ENCODE peak calls at places on chromosome 10, in seven cellular contexts. P is stimulated activated CD4-positive, alpha-beta T cell treated with anti-CD3 and anti-CD28 coated beads, Interleukin-2, amount 100 ng/mL, for 48 hours; L is left ventricle myocardium inferior; S is ACHN; O is CD4-positive, CD25-positive, alpha-beta regulatory T cell; E is Panc1; M is AG08396. G is an unnamed sample.

GRCh38 chr10:3778708-3779108 is 6.3 kb downstream of the KLF6 start:
- DNase-seq in P (no peak), L (no peak), S (no peak), O (no peak), E (no peak), M (no peak), G (no peak)

GRCh38 chr10:17512341-17513001 is 58.1 kb upstream of the ST8SIA6 start:
- DNase-seq in P (no peak), L (peak), S (peak), O (no peak), E (peak), M (peak), G (peak)

GRCh38 chr10:5964736-5965135 is 12.6 kb downstream of the IL15RA start:
- DNase-seq in P (no peak), L (no peak), S (no peak), O (no peak), E (no peak), M (no peak), G (no peak)

GRCh38 chr10:132449051-132449825 is 52.2 kb downstream of the PWWP2B start:
- DNase-seq in P (no peak), L (no peak), S (peak), O (no peak), E (no peak), M (no peak), G (no peak)

GRCh38 chr10:96238889-96239624 is 32.3 kb downstream of the BLNK start:
- DNase-seq in P (no peak), L (no peak), S (no peak), O (no peak), E (no peak), M (no peak), G (no peak)

GRCh38 chr10:80172896-80173295 is 32.4 kb downstream of the ANXA11 start:
- DNase-seq in P (no peak), L (no peak), S (no peak), O (no peak), E (no peak), M (no peak), G (no peak)

GRCh38 chr10:119394657-119395286 is 147.7 kb downstream of the RGS10 start:
- DNase-seq in P (no peak), L (no peak), S (no peak), O (no peak), E (no peak), M (no peak), G (no peak)

GRCh38 chr10:100186253-100186780 is 488 bp upstream of the ERLIN1 start:
- DNase-seq in P (no peak), L (peak), S (peak), O (no peak), E (no peak), M (peak), G (peak)

GRCh38 chr10:44975487-44976331 is 2.9 kb downstream of the DEPP1 start:
- DNase-seq in P (no peak), L (no peak), S (peak), O (no peak), E (no peak), M (peak), G (peak)